ENCODE peak calls at places on chromosomes 5 and 9, in nine cellular contexts. C is stimulated activated CD4-positive, alpha-beta T cell treated with anti-CD3 and anti-CD28 coated beads, Interleukin-2, amount 100 ng/mL, for 48 hours; X is posterior vena cava; J is neural crest cell; A is RCC 7860; Z is activated naive CD4-positive, alpha-beta T cell; S is AG04450; H is activated CD4-positive, alpha-beta T cell treated with anti-CD3 and anti-CD28 coated beads, Interleukin-2, amount 50 U/mL, for 1 hour; L is amygdala. B is an unnamed sample.

GRCh38 chr9:3828495-3828894 is 302.7 kb upstream of the RFX3 start:
- DNase-seq in H (no peak), S (peak; percentile 16), A (no peak), L (no peak), X (no peak), J (no peak), C (no peak), Z (no peak), B (no peak)

GRCh38 chr5:158553195-158553945 is 546.3 kb downstream of the EBF1 start:
- DNase-seq in X (no peak), H (no peak), L (no peak), A (no peak), C (no peak), J (no peak), S (no peak), Z (no peak), B (peak; percentile 45)

GRCh38 chr5:111929892-111930291 is 172.9 kb upstream of the NREP start:
- DNase-seq in A (peak; percentile 77), X (no peak), Z (no peak), L (no peak), C (no peak), S (peak; percentile 39), H (no peak), J (no peak), B (peak; percentile 43)

GRCh38 chr9:5336683-5337082 is 3.0 kb downstream of the RLN1 start:
- DNase-seq in L (no peak), J (no peak), S (no peak), C (no peak), A (no peak), H (peak; percentile 26), Z (no peak), X (no peak), B (no peak)

GRCh38 chr9:109520475-109521132 is 22.5 kb upstream of the PTPN3 start:
- DNase-seq in S (peak; percentile 29), H (peak; percentile 2), X (no peak), Z (no peak), J (peak; percentile 61), L (peak; percentile 14), A (peak; percentile 66), C (peak; percentile 38), B (peak; percentile 74)

GRCh38 chr5:37662789-37663475 is 176.9 kb downstream of the GDNF start:
- DNase-seq in X (no peak), S (no peak), H (no peak), C (no peak), A (no peak), L (no peak), J (no peak), Z (no peak), B (no peak)

GRCh38 chr9:17082343-17082742 is 52.5 kb upstream of the CNTLN start:
- DNase-seq in C (no peak), A (no peak), Z (no peak), S (peak; percentile 18), L (no peak), X (no peak), J (peak; percentile 8), H (no peak), B (peak; percentile 71)

GRCh38 chr9:108511200-108511756 is 344.5 kb downstream of the ACTL7B start:
- DNase-seq in H (no peak), X (no peak), J (no peak), Z (no peak), C (no peak), A (no peak), S (peak; percentile 24), L (no peak), B (peak; percentile 88)

GRCh38 chr5:157106668-157107461 is 2.0 kb downstream of the HAVCR2 start:
- DNase-seq in C (no peak), H (no peak), S (no peak), Z (no peak), X (peak; percentile 87), J (no peak), A (no peak), L (no peak), B (peak; percentile 75)

GRCh38 chr9:95443301-95443700 is 73.5 kb downstream of the PTCH1 start:
- DNase-seq in J (no peak), A (no peak), C (no peak), X (no peak), S (no peak), Z (no peak), H (no peak), L (no peak), B (no peak)

GRCh38 chr9:133304477-133305377 is 29.7 kb upstream of the ABO start:
- DNase-seq in H (no peak), A (no peak), S (no peak), C (no peak), J (no peak), Z (no peak), L (no peak), X (no peak), B (no peak)

GRCh38 chr9:99820330-99821186 is 1.1 kb upstream of the NR4A3 start:
- DNase-seq in L (peak; percentile 69), X (peak; percentile 91), S (peak; percentile 61), C (peak; percentile 41), J (no peak), A (peak; percentile 20), H (peak; percentile 57), Z (no peak), B (peak; percentile 88)

GRCh38 chr9:136279471-136279870 is 24.4 kb downstream of the CCDC187 start:
- DNase-seq in A (no peak), L (no peak), H (no peak), Z (no peak), S (no peak), J (no peak), X (no peak), C (no peak), B (no peak)

B was measured in osteoblast.